ENCODE peak calls at places on chromosomes 1 and 21, in eight cellular contexts. Z is Peyer's patch; C is AG04449; T is heart right ventricle; K is choroid plexus epithelial cell; E is osteoblast; D is stomach; S is naive thymus-derived CD4-positive, alpha-beta T cell. P is an unnamed sample.

GRCh38 chr1:67700692-67701410 is 15.8 kb downstream of the GADD45A start:
- DNase-seq in D (no peak), T (peak), K (peak), E (no peak), Z (no peak), S (no peak), C (no peak), P (no peak)

GRCh38 chr1:23029337-23029736 is 10.1 kb downstream of the KDM1A start:
- DNase-seq in S (no peak), E (peak), T (no peak), K (no peak), D (no peak), Z (no peak), C (no peak), P (no peak)

GRCh38 chr1:155872527-155872926 is 13.2 kb downstream of the SYT11 start:
- DNase-seq in T (no peak), C (no peak), D (no peak), E (no peak), S (no peak), K (no peak), Z (no peak), P (no peak)

GRCh38 chr1:59697138-59697811 is 117.5 kb upstream of the HOOK1 start:
- DNase-seq in S (peak), C (no peak), T (no peak), K (peak), Z (no peak), D (no peak), E (no peak), P (no peak)

GRCh38 chr1:98002288-98002687 is 81.5 kb upstream of the DPYD start:
- DNase-seq in C (no peak), E (no peak), K (no peak), S (no peak), D (no peak), T (no peak), Z (no peak), P (no peak)

GRCh38 chr21:33109574-33110339 is 39.8 kb downstream of the OLIG1 start:
- DNase-seq in T (no peak), C (no peak), Z (no peak), S (peak), K (no peak), E (peak), D (no peak), P (no peak)

GRCh38 chr1:225694151-225694603 is 41.3 kb upstream of the ENAH start:
- DNase-seq in C (no peak), E (no peak), S (no peak), Z (no peak), K (peak), T (peak), D (peak), P (peak)

GRCh38 chr1:24584103-24584764 is 28.3 kb downstream of the NCMAP start:
- DNase-seq in T (peak), K (no peak), S (no peak), D (peak), Z (no peak), E (no peak), C (no peak), P (peak)

GRCh38 chr1:100785399-100786082 is 66.0 kb downstream of the VCAM1 start:
- DNase-seq in T (no peak), S (no peak), C (no peak), D (no peak), K (peak), Z (no peak), E (peak), P (no peak)

GRCh38 chr1:22526098-22526497 is 37.2 kb upstream of the EPHA8 start:
- DNase-seq in E (no peak), Z (no peak), S (no peak), C (no peak), T (no peak), D (no peak), K (no peak), P (no peak)

GRCh38 chr1:220690140-220691038 is at the start of gene C1orf115:
- DNase-seq in S (peak), D (peak), T (peak), K (peak), C (no peak), Z (peak), E (peak), P (peak)

GRCh38 chr21:35249636-35250035 is 200.5 kb upstream of the RUNX1 start:
- DNase-seq in S (no peak), C (no peak), K (no peak), Z (no peak), T (no peak), D (no peak), E (no peak), P (no peak)

GRCh38 chr1:239909894-239910293 is 181.8 kb upstream of the FMN2 start:
- DNase-seq in K (peak), E (peak), D (no peak), Z (no peak), T (no peak), C (peak), S (no peak), P (peak)

GRCh38 chr1:165943198-165943597 is 115.8 kb downstream of the UCK2 start:
- DNase-seq in E (no peak), D (no peak), T (no peak), K (peak), C (no peak), Z (no peak), S (no peak), P (no peak)

GRCh38 chr1:41359211-41360073 is 1.8 kb upstream of the FOXO6 start:
- DNase-seq in T (peak), K (no peak), E (peak), S (no peak), Z (peak), D (peak), C (no peak), P (no peak)

GRCh38 chr1:41362357-41362721 is 1.1 kb downstream of the FOXO6 start:
- DNase-seq in K (no peak), E (peak), D (no peak), T (no peak), S (no peak), Z (no peak), C (no peak), P (no peak)

GRCh38 chr1:41361028-41361494 is at the start of gene FOXO6:
- DNase-seq in Z (peak), E (peak), S (peak), C (peak), D (peak), K (peak), T (peak), P (peak)

GRCh38 chr1:41361495-41362356 is 492 bp downstream of the FOXO6 start:
- DNase-seq in K (no peak), T (no peak), E (peak), S (no peak), D (no peak), C (no peak), Z (peak), P (no peak)

GRCh38 chr1:41360074-41361027 is 883 bp upstream of the FOXO6 start:
- DNase-seq in E (peak), S (no peak), T (no peak), D (no peak), C (no peak), Z (peak), K (no peak), P (no peak)
- H3K4me3 ChIP-seq in E (peak), S (peak), T (peak), D (peak), C (peak), Z (peak), K (peak), P (no peak)

DNA sequence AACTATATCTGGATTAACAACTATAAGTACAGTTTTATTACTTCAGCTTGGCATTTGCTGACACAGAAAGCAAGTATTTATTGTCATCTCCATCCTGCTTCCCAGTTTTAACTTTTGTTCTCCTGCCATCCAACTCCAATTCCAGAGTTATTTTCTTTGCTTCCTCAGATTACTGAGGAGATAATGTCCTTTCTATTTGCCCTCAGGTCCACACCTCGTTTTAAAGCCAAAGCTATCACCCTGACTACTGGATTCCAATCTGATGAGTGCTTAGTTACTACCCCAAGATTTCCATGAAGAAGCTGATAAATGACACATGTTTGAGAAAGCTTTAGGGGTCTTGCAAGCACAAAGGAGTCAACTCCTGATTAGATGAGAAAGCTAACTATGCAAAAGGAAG is 25.2 kb downstream of the ACKR1 start:
- DNase-seq in C (no peak), D (no peak), K (no peak), T (no peak), E (peak), S (no peak), Z (no peak), P (no peak)
- H3K4me3 ChIP-seq in C (no peak), D (no peak), K (no peak), T (no peak), E (no peak), S (no peak), Z (no peak), P (no peak)

GRCh38 chr1:181087400-181087901 is 1.0 kb upstream of the IER5 start:
- DNase-seq in Z (no peak), T (no peak), D (no peak), E (no peak), K (no peak), S (no peak), C (no peak), P (no peak)
- H3K4me3 ChIP-seq in Z (no peak), T (no peak), D (no peak), E (peak), K (no peak), S (no peak), C (no peak), P (no peak)

DNA sequence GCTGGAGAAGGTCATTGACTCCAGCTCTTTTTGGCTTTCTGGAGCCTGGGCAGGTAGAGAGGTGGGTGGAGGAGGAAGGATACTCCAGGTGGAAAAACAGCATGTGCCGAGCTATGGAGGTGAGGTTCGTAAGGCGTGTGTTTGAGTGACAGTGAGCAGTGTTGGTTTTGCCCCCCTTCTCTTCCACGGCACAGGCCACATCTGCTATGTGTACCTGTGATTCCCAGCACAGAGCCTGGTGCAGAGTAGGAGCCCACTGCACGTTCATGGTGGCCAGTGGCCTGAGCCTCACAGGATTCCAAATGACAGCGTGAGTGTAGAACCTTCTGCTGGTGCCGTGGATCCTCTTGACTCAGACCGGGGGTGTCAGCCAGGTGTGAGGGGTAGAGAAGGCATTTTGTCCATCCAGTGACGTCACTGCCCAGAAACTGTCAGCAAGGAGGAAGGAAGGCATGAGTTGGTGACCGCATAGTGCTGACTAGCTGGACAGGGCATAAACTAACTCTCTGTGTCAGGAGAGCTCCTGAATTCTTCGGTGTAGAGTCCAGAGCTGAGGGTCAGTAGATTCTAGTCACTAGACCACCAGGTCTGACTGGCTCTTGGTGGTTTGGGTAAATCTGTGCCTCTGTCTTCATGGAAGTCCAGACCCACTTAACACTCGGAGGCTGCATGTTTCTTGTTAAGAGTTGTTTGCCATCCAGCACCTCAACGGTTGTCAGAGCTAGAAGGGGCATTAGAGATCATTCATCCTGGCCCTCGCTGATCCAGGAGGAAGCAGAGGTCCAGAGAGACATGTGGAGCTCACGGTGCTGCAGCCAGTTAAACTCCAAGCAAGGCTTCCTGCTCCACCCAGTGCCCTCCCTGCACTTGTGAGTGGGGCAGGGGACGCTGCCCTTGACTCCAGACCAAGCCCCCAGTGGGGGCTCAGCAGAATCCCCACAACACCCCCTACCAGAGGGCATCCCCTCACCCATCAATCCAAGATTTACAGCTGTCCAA is 3.8 kb downstream of the QSOX1 start:
- DNase-seq in S (no peak), Z (no peak), C (no peak), T (no peak), E (no peak), D (no peak), K (no peak), P (no peak)
- H3K4me3 ChIP-seq in S (no peak), Z (no peak), C (no peak), T (no peak), E (peak), D (no peak), K (no peak), P (no peak)

DNA sequence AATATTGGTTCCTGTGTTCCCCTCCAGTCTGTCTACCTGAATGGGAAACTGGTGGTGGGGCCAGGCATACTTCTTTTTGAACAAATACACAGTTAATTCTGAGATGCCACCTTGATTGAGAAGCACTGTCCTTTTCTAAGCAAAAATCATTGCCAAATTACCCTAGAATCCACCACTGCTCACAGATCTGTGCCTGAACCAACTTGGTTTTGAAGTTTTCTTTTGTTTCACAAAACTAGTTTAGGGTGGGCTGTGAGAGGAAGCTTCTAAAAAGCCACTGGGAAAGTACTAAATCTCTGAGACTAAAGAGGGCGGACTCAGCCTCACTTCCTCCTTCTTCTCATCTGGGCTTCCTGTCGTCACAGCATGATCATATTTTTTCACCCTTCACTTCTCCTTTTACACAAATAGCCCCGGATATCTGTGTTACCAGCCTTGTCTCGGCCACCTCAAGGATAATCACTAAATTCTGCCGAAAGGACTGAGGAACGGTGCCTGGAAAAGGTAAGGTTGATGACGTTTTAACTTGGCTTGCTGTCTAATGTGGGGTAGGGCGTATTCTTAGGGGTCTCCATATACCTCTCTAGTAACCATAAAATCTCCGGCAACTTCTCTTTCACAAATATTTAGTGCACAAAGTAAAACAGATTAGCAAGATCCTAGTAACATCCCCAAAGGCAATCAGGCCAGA is at the start of gene CD53:
- DNase-seq in Z (no peak), E (no peak), C (no peak), T (peak), D (no peak), K (no peak), S (peak), P (peak)
- H3K4me3 ChIP-seq in Z (peak), E (no peak), C (no peak), T (peak), D (peak), K (no peak), S (peak), P (peak)

P was measured in lung.